ENCODE peak calls at places on chromosomes 5 and 9, in eight cellular contexts. One of them, this sample, is unnamed.
A peak's percentile ranks its signal among the peaks of the same experiment; 100 is the strongest.

GRCh38 chr5:170552486-170553122 is 48.8 kb downstream of the KCNIP1 start:
- DNase-seq in cardiac muscle cell: peak; percentile 82
- DNase-seq in CD8-positive, alpha-beta memory T cell: no peak
- DNase-seq in H4: peak; percentile 77
- DNase-seq in foreskin fibroblast: peak; percentile 18
- DNase-seq in SW480: no peak
- DNase-seq in NCI-H774: no peak
- DNase-seq in iris pigment epithelial cell: peak; percentile 92
- DNase-seq in this sample: peak; percentile 2

GRCh38 chr5:119578937-119579336 is 50.4 kb upstream of the FAM170A start:
- DNase-seq in foreskin fibroblast: no peak
- DNase-seq in SW480: peak; percentile 73
- DNase-seq in NCI-H774: no peak
- DNase-seq in iris pigment epithelial cell: peak; percentile 17
- DNase-seq in H4: peak; percentile 84
- DNase-seq in cardiac muscle cell: peak; percentile 57
- DNase-seq in CD8-positive, alpha-beta memory T cell: no peak
- DNase-seq in this sample: peak; percentile 59

GRCh38 chr5:155514105-155514563 is 500.6 kb downstream of the KIF4B start:
- DNase-seq in CD8-positive, alpha-beta memory T cell: no peak
- DNase-seq in SW480: peak; percentile 12
- DNase-seq in foreskin fibroblast: no peak
- DNase-seq in H4: no peak
- DNase-seq in NCI-H774: no peak
- DNase-seq in cardiac muscle cell: no peak
- DNase-seq in iris pigment epithelial cell: no peak
- DNase-seq in this sample: peak; percentile 20

GRCh38 chr9:133855802-133856592 is 117.8 kb upstream of the SARDH start:
- DNase-seq in H4: peak; percentile 96
- DNase-seq in foreskin fibroblast: peak; percentile 38
- DNase-seq in CD8-positive, alpha-beta memory T cell: no peak
- DNase-seq in SW480: peak; percentile 85
- DNase-seq in iris pigment epithelial cell: peak; percentile 99
- DNase-seq in cardiac muscle cell: no peak
- DNase-seq in NCI-H774: no peak
- DNase-seq in this sample: peak; percentile 74

GRCh38 chr5:40401965-40402364 is 277.8 kb upstream of the PTGER4 start:
- DNase-seq in iris pigment epithelial cell: peak; percentile 82
- DNase-seq in cardiac muscle cell: no peak
- DNase-seq in H4: no peak
- DNase-seq in SW480: no peak
- DNase-seq in foreskin fibroblast: peak; percentile 56
- DNase-seq in CD8-positive, alpha-beta memory T cell: no peak
- DNase-seq in NCI-H774: no peak
- DNase-seq in this sample: peak; percentile 83

GRCh38 chr9:106862946-106863740 is at the start of gene ZNF462:
- DNase-seq in iris pigment epithelial cell: peak; percentile 86
- DNase-seq in CD8-positive, alpha-beta memory T cell: no peak
- DNase-seq in NCI-H774: peak; percentile 44
- DNase-seq in foreskin fibroblast: no peak
- DNase-seq in cardiac muscle cell: peak; percentile 66
- DNase-seq in SW480: peak; percentile 31
- DNase-seq in H4: peak; percentile 50
- DNase-seq in this sample: peak; percentile 24

GRCh38 chr5:38853753-38854470 is 8.1 kb downstream of the OSMR start:
- DNase-seq in cardiac muscle cell: no peak
- DNase-seq in NCI-H774: no peak
- DNase-seq in iris pigment epithelial cell: peak; percentile 85
- DNase-seq in CD8-positive, alpha-beta memory T cell: no peak
- DNase-seq in foreskin fibroblast: peak; percentile 79
- DNase-seq in SW480: no peak
- DNase-seq in H4: peak; percentile 87
- DNase-seq in this sample: peak; percentile 98

GRCh38 chr5:60332244-60333018 is 367.5 kb downstream of the DEPDC1B start:
- DNase-seq in foreskin fibroblast: peak; percentile 24
- DNase-seq in iris pigment epithelial cell: peak; percentile 72
- DNase-seq in cardiac muscle cell: no peak
- DNase-seq in SW480: no peak
- DNase-seq in CD8-positive, alpha-beta memory T cell: no peak
- DNase-seq in NCI-H774: no peak
- DNase-seq in H4: no peak
- DNase-seq in this sample: peak; percentile 76

GRCh38 chr9:128383007-128383753 is 12.0 kb downstream of the URM1 start:
- DNase-seq in foreskin fibroblast: no peak
- DNase-seq in CD8-positive, alpha-beta memory T cell: no peak
- DNase-seq in cardiac muscle cell: no peak
- DNase-seq in iris pigment epithelial cell: no peak
- DNase-seq in H4: no peak
- DNase-seq in SW480: no peak
- DNase-seq in NCI-H774: no peak
- DNase-seq in this sample: no peak

GRCh38 chr5:67673618-67674017 is 477.0 kb upstream of the CD180 start:
- DNase-seq in SW480: no peak
- DNase-seq in NCI-H774: no peak
- DNase-seq in iris pigment epithelial cell: no peak
- DNase-seq in cardiac muscle cell: peak; percentile 15
- DNase-seq in H4: no peak
- DNase-seq in foreskin fibroblast: no peak
- DNase-seq in CD8-positive, alpha-beta memory T cell: no peak
- DNase-seq in this sample: no peak

GRCh38 chr5:82234880-82235279 is 43.3 kb downstream of the RPS23 start:
- DNase-seq in H4: no peak
- DNase-seq in cardiac muscle cell: no peak
- DNase-seq in SW480: peak; percentile 9
- DNase-seq in NCI-H774: no peak
- DNase-seq in CD8-positive, alpha-beta memory T cell: no peak
- DNase-seq in foreskin fibroblast: no peak
- DNase-seq in iris pigment epithelial cell: no peak
- DNase-seq in this sample: peak; percentile 79

GRCh38 chr9:85640425-85640824 is 101.3 kb downstream of the AGTPBP1 start:
- DNase-seq in foreskin fibroblast: no peak
- DNase-seq in iris pigment epithelial cell: no peak
- DNase-seq in NCI-H774: no peak
- DNase-seq in cardiac muscle cell: no peak
- DNase-seq in H4: no peak
- DNase-seq in SW480: no peak
- DNase-seq in CD8-positive, alpha-beta memory T cell: no peak
- DNase-seq in this sample: no peak

GRCh38 chr5:4295663-4296339 is 700.2 kb downstream of the IRX1 start:
- DNase-seq in SW480: peak; percentile 38
- DNase-seq in foreskin fibroblast: no peak
- DNase-seq in H4: peak; percentile 43
- DNase-seq in NCI-H774: no peak
- DNase-seq in iris pigment epithelial cell: no peak
- DNase-seq in CD8-positive, alpha-beta memory T cell: no peak
- DNase-seq in cardiac muscle cell: peak; percentile 77
- DNase-seq in this sample: peak; percentile 26

GRCh38 chr5:159410480-159410879 is 80.2 kb upstream of the IL12B start:
- DNase-seq in NCI-H774: no peak
- DNase-seq in CD8-positive, alpha-beta memory T cell: no peak
- DNase-seq in foreskin fibroblast: no peak
- DNase-seq in SW480: no peak
- DNase-seq in iris pigment epithelial cell: peak; percentile 77
- DNase-seq in cardiac muscle cell: no peak
- DNase-seq in H4: no peak
- DNase-seq in this sample: no peak

GRCh38 chr5:110951373-110951791 is 120.1 kb upstream of the TSLP start:
- DNase-seq in foreskin fibroblast: peak; percentile 4
- DNase-seq in SW480: no peak
- DNase-seq in cardiac muscle cell: no peak
- DNase-seq in NCI-H774: no peak
- DNase-seq in CD8-positive, alpha-beta memory T cell: no peak
- DNase-seq in H4: no peak
- DNase-seq in iris pigment epithelial cell: peak; percentile 31
- DNase-seq in this sample: peak; percentile 87

GRCh38 chr5:167050568-167051214 is 1240.8 kb upstream of the WWC1 start:
- DNase-seq in cardiac muscle cell: no peak
- DNase-seq in H4: peak; percentile 64
- DNase-seq in NCI-H774: no peak
- DNase-seq in iris pigment epithelial cell: no peak
- DNase-seq in foreskin fibroblast: peak; percentile 3
- DNase-seq in CD8-positive, alpha-beta memory T cell: no peak
- DNase-seq in SW480: no peak
- DNase-seq in this sample: no peak

GRCh38 chr9:130118841-130119520 is 53.2 kb upstream of the NCS1 start:
- DNase-seq in H4: peak; percentile 48
- DNase-seq in iris pigment epithelial cell: peak; percentile 48
- DNase-seq in foreskin fibroblast: no peak
- DNase-seq in NCI-H774: peak; percentile 93
- DNase-seq in SW480: no peak
- DNase-seq in cardiac muscle cell: no peak
- DNase-seq in CD8-positive, alpha-beta memory T cell: no peak
- DNase-seq in this sample: peak; percentile 43

GRCh38 chr5:112923148-112923917 is 1.3 kb upstream of the REEP5 start:
- DNase-seq in cardiac muscle cell: no peak
- DNase-seq in CD8-positive, alpha-beta memory T cell: peak; percentile 16
- DNase-seq in SW480: no peak
- DNase-seq in foreskin fibroblast: no peak
- DNase-seq in H4: no peak
- DNase-seq in NCI-H774: no peak
- DNase-seq in iris pigment epithelial cell: no peak
- DNase-seq in this sample: no peak

GRCh38 chr9:126682928-126683697 is 69.4 kb downstream of the LMX1B start:
- DNase-seq in foreskin fibroblast: no peak
- DNase-seq in H4: no peak
- DNase-seq in CD8-positive, alpha-beta memory T cell: no peak
- DNase-seq in SW480: peak; percentile 43
- DNase-seq in iris pigment epithelial cell: no peak
- DNase-seq in cardiac muscle cell: no peak
- DNase-seq in NCI-H774: no peak
- DNase-seq in this sample: no peak

GRCh38 chr5:44385236-44385940 is 3.8 kb downstream of the FGF10 start:
- DNase-seq in H4: no peak
- DNase-seq in iris pigment epithelial cell: no peak
- DNase-seq in foreskin fibroblast: no peak
- DNase-seq in CD8-positive, alpha-beta memory T cell: no peak
- DNase-seq in NCI-H774: no peak
- DNase-seq in SW480: no peak
- DNase-seq in cardiac muscle cell: no peak
- DNase-seq in this sample: no peak

GRCh38 chr9:134192311-134192950 is 28.1 kb upstream of the RNU6ATAC start:
- DNase-seq in NCI-H774: no peak
- DNase-seq in SW480: no peak
- DNase-seq in iris pigment epithelial cell: no peak
- DNase-seq in foreskin fibroblast: no peak
- DNase-seq in cardiac muscle cell: no peak
- DNase-seq in CD8-positive, alpha-beta memory T cell: no peak
- DNase-seq in H4: no peak
- DNase-seq in this sample: no peak

GRCh38 chr5:39760385-39761198 is 335.8 kb upstream of the DAB2 start:
- DNase-seq in NCI-H774: no peak
- DNase-seq in iris pigment epithelial cell: peak; percentile 99
- DNase-seq in SW480: no peak
- DNase-seq in CD8-positive, alpha-beta memory T cell: no peak
- DNase-seq in cardiac muscle cell: no peak
- DNase-seq in foreskin fibroblast: peak; percentile 95
- DNase-seq in H4: peak; percentile 97
- DNase-seq in this sample: peak; percentile 78

GRCh38 chr5:78591227-78591626 is 57.3 kb downstream of the LHFPL2 start:
- DNase-seq in NCI-H774: no peak
- DNase-seq in iris pigment epithelial cell: peak; percentile 92
- DNase-seq in H4: peak; percentile 85
- DNase-seq in CD8-positive, alpha-beta memory T cell: no peak
- DNase-seq in cardiac muscle cell: no peak
- DNase-seq in foreskin fibroblast: peak; percentile 64
- DNase-seq in SW480: no peak
- DNase-seq in this sample: peak; percentile 85

GRCh38 chr9:105173306-105173705 is 71.1 kb upstream of the SLC44A1 start:
- DNase-seq in CD8-positive, alpha-beta memory T cell: no peak
- DNase-seq in cardiac muscle cell: no peak
- DNase-seq in foreskin fibroblast: no peak
- DNase-seq in H4: no peak
- DNase-seq in SW480: no peak
- DNase-seq in iris pigment epithelial cell: no peak
- DNase-seq in NCI-H774: peak; percentile 25
- DNase-seq in this sample: no peak

GRCh38 chr9:6645153-6646027 is at the start of gene GLDC:
- DNase-seq in iris pigment epithelial cell: no peak
- DNase-seq in NCI-H774: peak; percentile 95
- DNase-seq in foreskin fibroblast: no peak
- DNase-seq in H4: no peak
- DNase-seq in CD8-positive, alpha-beta memory T cell: peak; percentile 5
- DNase-seq in cardiac muscle cell: peak; percentile 79
- DNase-seq in SW480: no peak
- DNase-seq in this sample: peak; percentile 41

GRCh38 chr9:92964981-92965758 is 17.8 kb downstream of the FGD3 start:
- DNase-seq in NCI-H774: no peak
- DNase-seq in H4: no peak
- DNase-seq in cardiac muscle cell: no peak
- DNase-seq in iris pigment epithelial cell: no peak
- DNase-seq in foreskin fibroblast: no peak
- DNase-seq in CD8-positive, alpha-beta memory T cell: no peak
- DNase-seq in SW480: no peak
- DNase-seq in this sample: no peak

This sample was measured in epithelial cell of esophagus.